ENCODE peak calls at places on chromosome 16, in five cellular contexts. U is cardiac muscle cell; S is OCI-LY7; E is nucleus accumbens; K is activated CD8-positive, alpha-beta T cell treated with anti-CD3 and anti-CD28 coated beads for 36 hours. Z is an unnamed sample.

GRCh38 chr16:84016477-84016876 is 26.1 kb downstream of the SLC38A8 start:
- DNase-seq in U (no peak), S (no peak), E (no peak), K (no peak), Z (no peak)

GRCh38 chr16:19722981-19723380 is 4.9 kb downstream of the IQCK start:
- DNase-seq in U (no peak), S (no peak), E (no peak), K (no peak), Z (no peak)

GRCh38 chr16:69451166-69451565 is 26.7 kb downstream of the CYB5B start:
- DNase-seq in U (no peak), S (no peak), E (no peak), K (no peak), Z (no peak)

GRCh38 chr16:31641279-31641678 is 113.6 kb downstream of the AHSP start:
- DNase-seq in U (no peak), S (no peak), E (no peak), K (no peak), Z (no peak)

GRCh38 chr16:54585094-54585493 is 298.5 kb upstream of the IRX3 start:
- DNase-seq in U (no peak), S (no peak), E (no peak), K (no peak), Z (no peak)

GRCh38 chr16:29710227-29711219 is 31.5 kb downstream of the QPRT start:
- DNase-seq in U (peak), S (peak), E (no peak), K (peak), Z (peak)

GRCh38 chr16:30567160-30567990 is 4.1 kb downstream of the ZNF688 start:
- DNase-seq in U (no peak), S (no peak), E (no peak), K (peak), Z (no peak)

GRCh38 chr16:84181144-84181915 is 5.5 kb downstream of the TAF1C start:
- DNase-seq in U (no peak), S (no peak), E (no peak), K (no peak), Z (no peak)

GRCh38 chr16:30096105-30096861 is at the start of gene YPEL3:
- DNase-seq in U (peak), S (peak), E (peak), K (peak), Z (peak)

GRCh38 chr16:85687651-85688471 is 893 bp downstream of the GINS2 start:
- DNase-seq in U (no peak), S (peak), E (no peak), K (peak), Z (no peak)

GRCh38 chr16:16830973-16831372 is 452.0 kb downstream of the NPIPA7 start:
- DNase-seq in U (no peak), S (no peak), E (no peak), K (no peak), Z (no peak)

GRCh38 chr16:85718682-85719081 is 29.9 kb upstream of the GINS2 start:
- DNase-seq in U (peak), S (peak), E (no peak), K (no peak), Z (peak)

GRCh38 chr16:49639739-49640388 is 216.0 kb downstream of the ZNF423 start:
- DNase-seq in U (peak), S (no peak), E (no peak), K (no peak), Z (no peak)

GRCh38 chr16:31295206-31295605 is 35.4 kb downstream of the ITGAM start:
- DNase-seq in U (no peak), S (no peak), E (no peak), K (no peak), Z (no peak)

GRCh38 chr16:23182206-23182674 is 305 bp upstream of the SCNN1G start:
- DNase-seq in U (peak), S (peak), E (peak), K (peak), Z (peak)

GRCh38 chr16:84823484-84823883 is 3.7 kb downstream of the CRISPLD2 start:
- DNase-seq in U (no peak), S (no peak), E (no peak), K (no peak), Z (no peak)

GRCh38 chr16:52573365-52574104 is 26.6 kb upstream of the TOX3 start:
- DNase-seq in U (no peak), S (no peak), E (no peak), K (no peak), Z (no peak)

GRCh38 chr16:69318911-69319289 is 7.8 kb downstream of the VPS4A start:
- DNase-seq in U (no peak), S (no peak), E (no peak), K (no peak), Z (no peak)

GRCh38 chr16:11233727-11234376 is 22.2 kb downstream of the SOCS1 start:
- DNase-seq in U (no peak), S (peak), E (no peak), K (peak), Z (no peak)

GRCh38 chr16:55703003-55704001 is 47.5 kb downstream of the SLC6A2 start:
- DNase-seq in U (peak), S (peak), E (no peak), K (peak), Z (peak)

GRCh38 chr16:8828541-8829165 is 31.0 kb downstream of the PMM2 start:
- DNase-seq in U (no peak), S (no peak), E (no peak), K (no peak), Z (no peak)

GRCh38 chr16:86467490-86467889 is 42.8 kb upstream of the FOXF1 start:
- DNase-seq in U (no peak), S (no peak), E (no peak), K (no peak), Z (no peak)

GRCh38 chr16:78505544-78506371 is 406.3 kb downstream of the WWOX start:
- DNase-seq in U (no peak), S (no peak), E (peak), K (no peak), Z (no peak)

GRCh38 chr16:48607056-48607825 is 2.7 kb downstream of the N4BP1 start:
- DNase-seq in U (no peak), S (no peak), E (no peak), K (no peak), Z (no peak)

GRCh38 chr16:57479422-57480126 is 6.7 kb downstream of the DOK4 start:
- DNase-seq in U (peak), S (no peak), E (no peak), K (no peak), Z (no peak)

GRCh38 chr16:81823111-81823510 is 44.0 kb downstream of the PLCG2 start:
- DNase-seq in U (peak), S (peak), E (no peak), K (no peak), Z (peak)

GRCh38 chr16:86002178-86002577 is 103.2 kb downstream of the IRF8 start:
- DNase-seq in U (no peak), S (peak), E (no peak), K (no peak), Z (peak)

GRCh38 chr16:9192746-9193145 is 101.3 kb downstream of the HAPSTR1 start:
- DNase-seq in U (no peak), S (no peak), E (no peak), K (no peak), Z (no peak)

GRCh38 chr16:1448536-1449116 is 4.3 kb upstream of the CCDC154 start:
- DNase-seq in U (no peak), S (no peak), E (no peak), K (no peak), Z (no peak)